ENCODE peak calls at places on chromosomes 5 and 9, in eight cellular contexts. One of them, this sample, is unnamed.
A peak's percentile ranks its signal among the peaks of the same experiment; 100 is the strongest.

GRCh38 chr9:94068257-94068656 is 16.0 kb upstream of the PTPDC1 start:
- DNase-seq in uterus: no peak
- DNase-seq in SK-N-SH: no peak
- DNase-seq in SJSA1: no peak
- DNase-seq in neuronal stem cell: no peak
- DNase-seq in neural progenitor cell: no peak
- DNase-seq in ovary: no peak
- DNase-seq in transverse colon: no peak
- DNase-seq in this sample: no peak

GRCh38 chr5:145531038-145531734 is 304.0 kb downstream of the PRELID2 start:
- DNase-seq in neuronal stem cell: no peak
- DNase-seq in uterus: peak; percentile 30
- DNase-seq in SK-N-SH: no peak
- DNase-seq in neural progenitor cell: no peak
- DNase-seq in ovary: peak; percentile 68
- DNase-seq in transverse colon: peak; percentile 58
- DNase-seq in SJSA1: peak; percentile 38
- DNase-seq in this sample: no peak

GRCh38 chr5:135094339-135095051 is 60.5 kb upstream of the PITX1 start:
- DNase-seq in neural progenitor cell: no peak
- DNase-seq in SJSA1: no peak
- DNase-seq in transverse colon: no peak
- DNase-seq in ovary: no peak
- DNase-seq in uterus: no peak
- DNase-seq in neuronal stem cell: no peak
- DNase-seq in SK-N-SH: no peak
- DNase-seq in this sample: no peak

GRCh38 chr9:20139755-20140154 is 350.9 kb upstream of the SLC24A2 start:
- DNase-seq in neural progenitor cell: peak; percentile 4
- DNase-seq in transverse colon: no peak
- DNase-seq in uterus: no peak
- DNase-seq in ovary: no peak
- DNase-seq in SK-N-SH: no peak
- DNase-seq in SJSA1: no peak
- DNase-seq in neuronal stem cell: no peak
- DNase-seq in this sample: no peak

GRCh38 chr5:50995285-50995942 is 329.0 kb downstream of the PARP8 start:
- DNase-seq in SK-N-SH: no peak
- DNase-seq in ovary: no peak
- DNase-seq in uterus: no peak
- DNase-seq in neuronal stem cell: no peak
- DNase-seq in transverse colon: no peak
- DNase-seq in SJSA1: no peak
- DNase-seq in neural progenitor cell: no peak
- DNase-seq in this sample: no peak

GRCh38 chr9:114091711-114092110 is 7.4 kb downstream of the KIF12 start:
- DNase-seq in ovary: no peak
- DNase-seq in uterus: no peak
- DNase-seq in neural progenitor cell: no peak
- DNase-seq in SK-N-SH: no peak
- DNase-seq in transverse colon: no peak
- DNase-seq in neuronal stem cell: no peak
- DNase-seq in SJSA1: no peak
- DNase-seq in this sample: no peak

GRCh38 chr9:7894231-7894630 is 94.7 kb upstream of the DMAC1 start:
- DNase-seq in ovary: no peak
- DNase-seq in neuronal stem cell: no peak
- DNase-seq in transverse colon: no peak
- DNase-seq in SJSA1: no peak
- DNase-seq in uterus: no peak
- DNase-seq in neural progenitor cell: no peak
- DNase-seq in SK-N-SH: no peak
- DNase-seq in this sample: no peak

GRCh38 chr5:157892974-157893373 is 34.0 kb upstream of the CLINT1 start:
- DNase-seq in uterus: no peak
- DNase-seq in SJSA1: no peak
- DNase-seq in transverse colon: no peak
- DNase-seq in ovary: no peak
- DNase-seq in SK-N-SH: no peak
- DNase-seq in neural progenitor cell: no peak
- DNase-seq in neuronal stem cell: no peak
- DNase-seq in this sample: no peak

GRCh38 chr9:130186839-130187522 is 14.8 kb downstream of the NCS1 start:
- DNase-seq in neural progenitor cell: peak; percentile 61
- DNase-seq in neuronal stem cell: no peak
- DNase-seq in SK-N-SH: peak; percentile 69
- DNase-seq in transverse colon: peak; percentile 80
- DNase-seq in uterus: peak; percentile 58
- DNase-seq in SJSA1: peak; percentile 63
- DNase-seq in ovary: peak; percentile 70
- DNase-seq in this sample: peak; percentile 48

GRCh38 chr5:145283101-145283500 is 552.0 kb downstream of the PRELID2 start:
- DNase-seq in neuronal stem cell: no peak
- DNase-seq in uterus: no peak
- DNase-seq in neural progenitor cell: no peak
- DNase-seq in ovary: no peak
- DNase-seq in transverse colon: no peak
- DNase-seq in SK-N-SH: no peak
- DNase-seq in SJSA1: no peak
- DNase-seq in this sample: no peak

GRCh38 chr5:149674686-149675085 is 55.4 kb upstream of the PPARGC1B start:
- DNase-seq in SJSA1: no peak
- DNase-seq in ovary: no peak
- DNase-seq in neuronal stem cell: no peak
- DNase-seq in uterus: no peak
- DNase-seq in SK-N-SH: no peak
- DNase-seq in neural progenitor cell: no peak
- DNase-seq in transverse colon: no peak
- DNase-seq in this sample: no peak

GRCh38 chr5:149675467-149676201 is 54.5 kb upstream of the PPARGC1B start:
- DNase-seq in ovary: no peak
- DNase-seq in uterus: no peak
- DNase-seq in SJSA1: no peak
- DNase-seq in SK-N-SH: no peak
- DNase-seq in neuronal stem cell: no peak
- DNase-seq in neural progenitor cell: no peak
- DNase-seq in transverse colon: peak; percentile 90
- DNase-seq in this sample: no peak

GRCh38 chr5:149680810-149681221 is 49.3 kb upstream of the PPARGC1B start:
- DNase-seq in SK-N-SH: no peak
- DNase-seq in neuronal stem cell: no peak
- DNase-seq in transverse colon: peak; percentile 26
- DNase-seq in SJSA1: no peak
- DNase-seq in neural progenitor cell: no peak
- DNase-seq in ovary: no peak
- DNase-seq in uterus: no peak
- DNase-seq in this sample: no peak

GRCh38 chr5:149679876-149680809 is 50.0 kb upstream of the PPARGC1B start:
- DNase-seq in SJSA1: no peak
- DNase-seq in neural progenitor cell: no peak
- DNase-seq in ovary: no peak
- DNase-seq in transverse colon: no peak
- DNase-seq in SK-N-SH: no peak
- DNase-seq in neuronal stem cell: no peak
- DNase-seq in uterus: no peak
- DNase-seq in this sample: no peak

GRCh38 chr5:149677721-149678120 is 52.4 kb upstream of the PPARGC1B start:
- DNase-seq in neural progenitor cell: no peak
- DNase-seq in SJSA1: no peak
- DNase-seq in neuronal stem cell: no peak
- DNase-seq in uterus: no peak
- DNase-seq in SK-N-SH: no peak
- DNase-seq in transverse colon: peak; percentile 34
- DNase-seq in ovary: no peak
- DNase-seq in this sample: no peak
- H3K27ac ChIP-seq in neural progenitor cell: no peak overlapping the region
- H3K27ac ChIP-seq in SJSA1: no peak overlapping the region
- H3K27ac ChIP-seq in neuronal stem cell: no peak overlapping the region
- H3K27ac ChIP-seq in uterus: no peak overlapping the region
- H3K27ac ChIP-seq in SK-N-SH: no peak overlapping the region
- H3K27ac ChIP-seq in transverse colon: no peak overlapping the region
- H3K27ac ChIP-seq in ovary: no peak overlapping the region
- H3K27ac ChIP-seq in this sample: no peak overlapping the region

GRCh38 chr5:132385321-132386105 is 16.0 kb downstream of the SLC22A5 start:
- DNase-seq in SK-N-SH: peak; percentile 87
- DNase-seq in ovary: peak; percentile 56
- DNase-seq in neural progenitor cell: peak; percentile 50
- DNase-seq in uterus: peak; percentile 46
- DNase-seq in neuronal stem cell: no peak
- DNase-seq in transverse colon: peak; percentile 66
- DNase-seq in SJSA1: peak; percentile 71
- DNase-seq in this sample: peak; percentile 74
- H3K4me1 ChIP-seq in SK-N-SH: peaks cover 30% of the 10 kb centered on the region
- H3K4me1 ChIP-seq in ovary: peaks cover 26% of the 10 kb centered on the region
- H3K4me1 ChIP-seq in neural progenitor cell: no peaks in the 10 kb centered on the region
- H3K4me1 ChIP-seq in uterus: peaks cover 19% of the 10 kb centered on the region
- H3K4me1 ChIP-seq in neuronal stem cell: peaks cover 4% of the 10 kb centered on the region
- H3K4me1 ChIP-seq in transverse colon: peaks cover 29% of the 10 kb centered on the region
- H3K4me1 ChIP-seq in SJSA1: peaks cover 49% of the 10 kb centered on the region
- H3K4me1 ChIP-seq in this sample: peaks cover 27% of the 10 kb centered on the region

GRCh38 chr5:179060116-179061008 is at the start of gene ZNF354C:
- DNase-seq in neural progenitor cell: peak; percentile 94
- DNase-seq in uterus: peak; percentile 88
- DNase-seq in SK-N-SH: peak; percentile 95
- DNase-seq in ovary: peak; percentile 86
- DNase-seq in SJSA1: no peak
- DNase-seq in neuronal stem cell: peak; percentile 68
- DNase-seq in transverse colon: peak; percentile 86
- DNase-seq in this sample: peak; percentile 95

GRCh38 chr5:179061025-179061424 is 852 bp downstream of the ZNF354C start:
- DNase-seq in ovary: no peak
- DNase-seq in SJSA1: no peak
- DNase-seq in neural progenitor cell: no peak
- DNase-seq in transverse colon: no peak
- DNase-seq in neuronal stem cell: no peak
- DNase-seq in SK-N-SH: no peak
- DNase-seq in uterus: peak; percentile 16
- DNase-seq in this sample: no peak

GRCh38 chr5:179065703-179066102 is 5.5 kb downstream of the ZNF354C start:
- DNase-seq in ovary: no peak
- DNase-seq in uterus: no peak
- DNase-seq in SJSA1: no peak
- DNase-seq in SK-N-SH: no peak
- DNase-seq in neural progenitor cell: no peak
- DNase-seq in neuronal stem cell: no peak
- DNase-seq in transverse colon: no peak
- DNase-seq in this sample: no peak
- H3K9me3 ChIP-seq in ovary: peaks cover 37% of the 10 kb centered on the region
- H3K9me3 ChIP-seq in uterus: no peaks in the 10 kb centered on the region
- H3K9me3 ChIP-seq in SJSA1: peaks cover 54% of the 10 kb centered on the region
- H3K9me3 ChIP-seq in SK-N-SH: peaks cover 3% of the 10 kb centered on the region
- H3K9me3 ChIP-seq in neural progenitor cell: peaks cover 11% of the 10 kb centered on the region
- H3K9me3 ChIP-seq in neuronal stem cell: peaks cover 38% of the 10 kb centered on the region
- H3K9me3 ChIP-seq in transverse colon: peaks cover 53% of the 10 kb centered on the region
- H3K9me3 ChIP-seq in this sample: no peaks in the 10 kb centered on the region

GRCh38 chr5:72137826-72138409 is 30.6 kb downstream of the MAP1B start:
- DNase-seq in neural progenitor cell: no peak
- DNase-seq in ovary: no peak
- DNase-seq in neuronal stem cell: no peak
- DNase-seq in uterus: no peak
- DNase-seq in SJSA1: no peak
- DNase-seq in SK-N-SH: no peak
- DNase-seq in transverse colon: no peak
- DNase-seq in this sample: no peak

GRCh38 chr5:72134226-72134625 is 27.0 kb downstream of the MAP1B start:
- DNase-seq in SJSA1: no peak
- DNase-seq in ovary: no peak
- DNase-seq in neuronal stem cell: peak; percentile 42
- DNase-seq in uterus: no peak
- DNase-seq in transverse colon: no peak
- DNase-seq in neural progenitor cell: peak; percentile 70
- DNase-seq in SK-N-SH: no peak
- DNase-seq in this sample: no peak

GRCh38 chr5:72141440-72142271 is 34.4 kb downstream of the MAP1B start:
- DNase-seq in ovary: peak; percentile 35
- DNase-seq in neural progenitor cell: no peak
- DNase-seq in uterus: peak; percentile 62
- DNase-seq in SJSA1: peak; percentile 89
- DNase-seq in transverse colon: no peak
- DNase-seq in neuronal stem cell: no peak
- DNase-seq in SK-N-SH: no peak
- DNase-seq in this sample: peak; percentile 93

GRCh38 chr5:72140711-72141110 is 33.4 kb downstream of the MAP1B start:
- DNase-seq in SK-N-SH: no peak
- DNase-seq in uterus: no peak
- DNase-seq in neural progenitor cell: no peak
- DNase-seq in neuronal stem cell: no peak
- DNase-seq in transverse colon: no peak
- DNase-seq in ovary: no peak
- DNase-seq in SJSA1: no peak
- DNase-seq in this sample: no peak

DNA sequence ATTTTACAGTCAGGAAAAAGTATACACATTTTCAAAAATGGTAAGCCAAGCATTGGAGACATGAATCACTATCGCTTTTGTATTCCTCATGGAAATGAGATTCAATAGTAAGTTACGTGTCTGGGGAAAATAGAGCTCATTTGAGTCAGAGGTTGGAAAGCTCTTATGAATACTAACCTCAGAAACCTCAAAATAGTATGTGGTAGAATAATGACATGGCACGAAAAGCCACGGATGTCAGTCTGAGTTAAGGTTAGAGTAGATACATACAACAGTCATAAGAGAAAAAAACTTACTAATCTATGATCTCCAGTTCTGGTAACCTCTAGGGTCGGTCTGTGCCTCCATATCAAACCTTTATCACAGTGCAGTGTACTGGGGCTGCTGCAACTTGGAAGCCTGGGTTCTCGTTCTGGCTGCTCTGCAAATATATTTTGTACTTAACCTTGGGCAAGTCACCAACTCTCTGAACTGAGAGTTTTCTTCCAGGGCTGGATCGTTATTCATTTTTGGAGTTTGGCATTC is 31.7 kb downstream of the MAP1B start:
- DNase-seq in ovary: no peak
- DNase-seq in uterus: no peak
- DNase-seq in neuronal stem cell: no peak
- DNase-seq in neural progenitor cell: no peak
- DNase-seq in SJSA1: peak; percentile 87
- DNase-seq in SK-N-SH: no peak
- DNase-seq in transverse colon: no peak
- DNase-seq in this sample: peak; percentile 87
- H3K27ac ChIP-seq in ovary: no peak overlapping the region
- H3K27ac ChIP-seq in uterus: peak overlapping the region; percentile 87
- H3K27ac ChIP-seq in neuronal stem cell: no peak overlapping the region
- H3K27ac ChIP-seq in neural progenitor cell: no peak overlapping the region
- H3K27ac ChIP-seq in SJSA1: peak overlapping the region; percentile 73
- H3K27ac ChIP-seq in SK-N-SH: peak overlapping the region; percentile 80
- H3K27ac ChIP-seq in transverse colon: no peak overlapping the region
- H3K27ac ChIP-seq in this sample: no peak overlapping the region

DNA sequence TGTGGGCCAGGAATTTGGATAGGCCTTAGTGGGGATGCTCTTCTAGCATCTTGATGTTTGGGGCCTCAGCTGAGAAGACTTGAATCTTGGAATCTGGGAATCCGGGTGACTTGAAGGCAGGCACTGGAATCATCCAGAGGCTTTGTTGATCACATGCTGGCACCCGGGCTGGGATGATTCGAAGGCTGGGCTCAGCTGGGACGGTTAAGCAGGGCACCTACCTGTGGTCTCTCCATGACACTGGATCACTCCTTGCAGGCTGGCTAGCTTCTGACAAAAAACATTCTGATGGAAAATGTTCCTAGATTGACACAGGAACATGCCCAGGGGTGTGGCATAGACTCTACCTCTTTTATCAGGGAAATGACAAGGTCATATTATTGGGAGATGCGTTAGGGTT is 149.1 kb downstream of the TENT4A start:
- DNase-seq in transverse colon: no peak
- DNase-seq in SK-N-SH: no peak
- DNase-seq in neural progenitor cell: no peak
- DNase-seq in ovary: no peak
- DNase-seq in uterus: no peak
- DNase-seq in neuronal stem cell: no peak
- DNase-seq in SJSA1: no peak
- DNase-seq in this sample: no peak
- H3K4me1 ChIP-seq in transverse colon: no peaks in the 10 kb centered on the region
- H3K4me1 ChIP-seq in SK-N-SH: no peaks in the 10 kb centered on the region
- H3K4me1 ChIP-seq in neural progenitor cell: no peaks in the 10 kb centered on the region
- H3K4me1 ChIP-seq in ovary: no peaks in the 10 kb centered on the region
- H3K4me1 ChIP-seq in uterus: no peaks in the 10 kb centered on the region
- H3K4me1 ChIP-seq in neuronal stem cell: no peaks in the 10 kb centered on the region
- H3K4me1 ChIP-seq in SJSA1: no peaks in the 10 kb centered on the region
- H3K4me1 ChIP-seq in this sample: no peaks in the 10 kb centered on the region

This sample was measured in cardiac muscle cell.